ENCODE peak calls at places on chromosomes 7 and 10, in nine cellular contexts. F is body of pancreas, N is A549, O is AG09319, X is adrenal gland, Z is spleen, Q is RWPE1, J is fibroblast of lung, Y is astrocyte of the spinal cord. C is an unnamed sample.

GRCh38 chr10:22897371-22897770 is 30.5 kb upstream of the ARMC3 start:
- DNase-seq in F (no peak), N (no peak), O (no peak), X (no peak), Z (no peak), Q (no peak), J (no peak), Y (no peak), C (no peak)

GRCh38 chr10:17472481-17473227 is 18.3 kb upstream of the ST8SIA6 start:
- DNase-seq in F (no peak), N (no peak), O (no peak), X (no peak), Z (no peak), Q (no peak), J (no peak), Y (no peak), C (no peak)

GRCh38 chr7:78716876-78717275 is 736.6 kb downstream of the MAGI2 start:
- DNase-seq in F (no peak), N (no peak), O (no peak), X (no peak), Z (no peak), Q (no peak), J (peak), Y (no peak), C (peak)

GRCh38 chr7:26078437-26079362 is 73.3 kb upstream of the NFE2L3 start:
- DNase-seq in F (peak), N (peak), O (no peak), X (peak), Z (peak), Q (peak), J (peak), Y (peak), C (peak)

GRCh38 chr7:17548014-17548653 is 249.7 kb downstream of the AHR start:
- DNase-seq in F (no peak), N (no peak), O (no peak), X (no peak), Z (no peak), Q (no peak), J (no peak), Y (no peak), C (no peak)

GRCh38 chr7:116801092-116801710 is 61.2 kb upstream of the CAPZA2 start:
- DNase-seq in F (no peak), N (peak), O (no peak), X (no peak), Z (no peak), Q (peak), J (peak), Y (peak), C (no peak)

GRCh38 chr7:106345421-106346166 is 60.8 kb upstream of the NAMPT start:
- DNase-seq in F (no peak), N (no peak), O (no peak), X (no peak), Z (no peak), Q (peak), J (peak), Y (peak), C (no peak)

GRCh38 chr7:95569720-95570119 is 26.6 kb downstream of the PDK4 start:
- DNase-seq in F (no peak), N (peak), O (no peak), X (no peak), Z (no peak), Q (no peak), J (no peak), Y (no peak), C (no peak)

GRCh38 chr7:102306916-102307677 is 20.4 kb downstream of the SH2B2 start:
- DNase-seq in F (peak), N (peak), O (no peak), X (peak), Z (peak), Q (no peak), J (peak), Y (peak), C (no peak)

GRCh38 chr7:24734306-24734705 is 23.0 kb downstream of the GSDME start:
- DNase-seq in F (no peak), N (no peak), O (no peak), X (no peak), Z (no peak), Q (no peak), J (peak), Y (no peak), C (no peak)

GRCh38 chr7:47474937-47475879 is 106.7 kb downstream of the TNS3 start:
- DNase-seq in F (peak), N (peak), O (peak), X (peak), Z (peak), Q (peak), J (peak), Y (peak), C (peak)

GRCh38 chr10:132844069-132844809 is 58.3 kb upstream of the NKX6-2 start:
- DNase-seq in F (no peak), N (no peak), O (no peak), X (peak), Z (peak), Q (no peak), J (no peak), Y (no peak), C (no peak)

GRCh38 chr7:116630357-116630756 is 41.6 kb upstream of the MET start:
- DNase-seq in F (no peak), N (no peak), O (no peak), X (no peak), Z (no peak), Q (no peak), J (no peak), Y (no peak), C (no peak)

GRCh38 chr10:100747826-100748231 is 2.4 kb downstream of the PAX2 start:
- DNase-seq in F (no peak), N (no peak), O (no peak), X (no peak), Z (no peak), Q (no peak), J (no peak), Y (no peak), C (no peak)

GRCh38 chr10:121062040-121062574 is 210.9 kb downstream of the WDR11 start:
- DNase-seq in F (no peak), N (no peak), O (no peak), X (no peak), Z (no peak), Q (no peak), J (no peak), Y (no peak), C (no peak)

GRCh38 chr10:92757066-92757716 is 67.4 kb downstream of the HHEX start:
- DNase-seq in F (peak), N (peak), O (peak), X (peak), Z (peak), Q (peak), J (peak), Y (peak), C (peak)
- TF ChIP-seq CTCF in F (no peak), N (no peak), O (peak), X (no peak), Z (peak), Q (no peak), J (peak), Y (no peak), C (no peak)

GRCh38 chr10:68331455-68332258 is at the start of gene HNRNPH3:
- DNase-seq in F (peak), N (peak), O (peak), X (peak), Z (peak), Q (peak), J (peak), Y (peak), C (peak)
- TF ChIP-seq CTCF in F (peak), N (no peak), O (no peak), X (peak), Z (peak), Q (no peak), J (no peak), Y (no peak), C (no peak)

DNA sequence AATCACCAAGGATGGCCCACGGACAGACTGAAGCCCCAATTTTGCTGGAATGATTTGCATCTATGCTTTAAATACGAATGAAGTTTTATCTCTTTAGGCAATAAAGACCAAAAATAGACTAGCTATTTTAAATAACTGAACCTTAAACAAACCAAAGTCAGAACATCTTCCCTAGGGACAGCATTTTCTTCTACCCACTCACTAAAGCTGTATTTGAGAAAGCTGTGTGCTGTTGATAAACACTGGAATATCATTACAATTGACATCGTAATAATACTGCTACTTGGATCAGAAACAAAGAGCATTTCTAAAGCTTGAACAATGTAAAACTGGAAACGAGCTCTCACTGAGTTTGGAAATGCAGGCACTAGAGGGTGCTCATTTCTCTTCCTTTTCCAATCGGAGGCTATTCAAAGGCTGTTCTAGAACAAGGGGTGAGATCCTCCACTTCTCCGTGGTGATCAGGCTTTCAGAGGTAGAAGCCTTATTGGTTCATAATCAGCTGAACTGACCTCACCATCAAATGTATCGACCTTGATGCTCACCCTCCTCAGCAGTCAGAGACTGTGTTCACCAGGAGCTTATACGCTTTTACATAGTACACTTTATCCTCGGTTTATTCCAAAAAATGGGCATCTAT is 225.3 kb upstream of the PRSS1 start:
- DNase-seq in F (no peak), N (no peak), O (no peak), X (no peak), Z (no peak), Q (no peak), J (no peak), Y (no peak), C (no peak)
- TF ChIP-seq CTCF in F (no peak), N (no peak), O (peak), X (no peak), Z (no peak), Q (no peak), J (peak), Y (peak), C (no peak)

DNA sequence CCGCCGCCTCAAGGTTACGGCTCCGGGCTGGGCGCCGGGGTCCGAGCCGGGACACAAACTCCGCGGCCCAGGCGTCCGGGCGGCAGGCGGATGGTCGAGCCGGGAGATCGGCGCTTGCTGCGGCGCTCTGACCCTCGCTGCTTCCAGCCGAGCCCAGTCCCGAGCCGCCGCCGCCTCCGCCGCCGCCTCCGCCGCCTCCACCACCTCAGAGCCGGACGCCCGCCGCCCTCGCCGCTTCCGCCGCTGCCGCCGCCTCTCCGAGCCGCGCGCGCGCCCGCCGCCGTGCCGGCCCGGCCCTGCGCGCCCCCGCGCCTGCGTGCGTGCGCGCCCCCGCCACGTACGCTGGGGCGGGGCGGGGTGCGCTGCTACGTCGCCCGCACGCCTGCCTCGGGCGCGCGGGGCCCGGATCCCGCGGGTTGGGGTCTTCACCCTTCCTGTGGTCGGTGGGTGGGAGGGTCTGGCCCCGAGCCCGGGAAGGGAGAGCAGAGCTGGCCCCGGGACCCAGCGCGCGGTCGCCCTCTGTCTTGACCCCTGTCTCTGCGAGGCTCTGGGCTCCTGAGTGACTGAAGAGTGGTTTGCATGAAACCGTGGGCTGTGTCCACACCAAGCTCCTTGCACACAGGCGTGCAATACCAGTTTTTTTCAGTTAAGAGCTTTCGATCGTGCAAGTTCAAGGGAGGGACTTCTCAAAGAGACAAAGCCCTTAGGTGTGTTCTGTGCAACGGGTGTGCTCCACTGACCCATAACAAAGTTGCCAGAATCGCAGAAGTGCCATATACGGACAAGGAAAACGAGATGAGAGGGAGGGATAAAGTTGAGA is at the start of gene SMURF1:
- DNase-seq in F (peak), N (peak), O (no peak), X (peak), Z (peak), Q (peak), J (peak), Y (peak), C (peak)
- TF ChIP-seq CTCF in F (peak), N (no peak), O (no peak), X (no peak), Z (no peak), Q (no peak), J (no peak), Y (no peak), C (no peak)

GRCh38 chr7:140294454-140294853 is 103.9 kb downstream of the SLC37A3 start:
- DNase-seq in F (no peak), N (no peak), O (no peak), X (no peak), Z (no peak), Q (no peak), J (no peak), Y (no peak), C (no peak)

GRCh38 chr7:140287988-140288387 is 110.3 kb downstream of the SLC37A3 start:
- DNase-seq in F (no peak), N (no peak), O (no peak), X (no peak), Z (no peak), Q (no peak), J (no peak), Y (no peak), C (no peak)

GRCh38 chr7:140292438-140292837 is 105.9 kb downstream of the SLC37A3 start:
- DNase-seq in F (no peak), N (no peak), O (no peak), X (no peak), Z (no peak), Q (no peak), J (no peak), Y (no peak), C (no peak)

GRCh38 chr7:140285938-140286337 is 109.2 kb upstream of the KDM7A start:
- DNase-seq in F (no peak), N (no peak), O (no peak), X (no peak), Z (no peak), Q (no peak), J (no peak), Y (no peak), C (no peak)

GRCh38 chr7:140289804-140290203 is 108.5 kb downstream of the SLC37A3 start:
- DNase-seq in F (no peak), N (no peak), O (no peak), X (no peak), Z (no peak), Q (no peak), J (no peak), Y (no peak), C (no peak)
- TF ChIP-seq CTCF in F (no peak), N (no peak), O (no peak), X (no peak), Z (no peak), Q (no peak), J (no peak), Y (no peak), C (no peak)

DNA sequence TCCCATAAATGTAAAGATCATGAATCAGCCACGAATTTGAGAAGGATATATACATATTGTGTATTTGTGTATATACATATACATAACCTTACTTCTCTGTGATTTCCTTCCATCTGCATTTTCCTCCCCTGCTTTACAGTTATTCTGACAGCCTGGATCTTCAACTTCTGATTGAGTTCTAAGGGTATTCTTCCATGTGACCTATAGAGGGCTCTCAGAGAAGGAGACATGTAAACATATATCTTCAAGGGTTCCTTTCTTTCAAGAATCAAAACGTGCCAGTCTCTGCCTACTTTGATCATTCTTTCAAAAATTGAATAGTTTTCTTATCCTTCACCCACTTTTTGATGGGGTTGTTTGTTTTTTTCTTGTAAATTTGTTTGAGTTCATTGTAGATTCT is 453.7 kb upstream of the POT1 start:
- DNase-seq in F (no peak), N (no peak), O (no peak), X (no peak), Z (no peak), Q (peak), J (no peak), Y (no peak), C (no peak)
- TF ChIP-seq CTCF in F (no peak), N (no peak), O (no peak), X (no peak), Z (no peak), Q (peak), J (no peak), Y (no peak), C (no peak)

DNA sequence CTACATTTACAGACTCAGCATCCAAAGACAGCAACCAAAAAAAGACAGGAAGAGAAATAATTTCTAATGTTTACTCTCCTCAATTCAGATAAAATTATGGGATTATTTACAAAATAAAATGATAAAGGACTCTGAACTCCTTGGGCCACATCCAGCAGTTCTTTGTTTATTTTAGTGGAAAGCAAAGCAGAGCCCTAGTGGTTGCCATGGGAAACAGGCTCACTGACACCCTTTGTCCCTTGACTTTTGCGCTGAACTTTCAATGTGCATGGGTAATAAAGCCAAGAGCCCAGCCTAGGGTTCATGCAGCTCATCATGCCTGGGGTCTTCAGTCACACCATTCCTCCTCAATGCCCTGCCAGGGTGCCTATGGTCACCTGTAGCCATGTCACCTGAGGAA is 442.6 kb upstream of the IGFBP3 start:
- DNase-seq in F (no peak), N (no peak), O (no peak), X (no peak), Z (no peak), Q (no peak), J (no peak), Y (no peak), C (no peak)
- TF ChIP-seq CTCF in F (no peak), N (no peak), O (peak), X (no peak), Z (no peak), Q (no peak), J (no peak), Y (peak), C (peak)

GRCh38 chr10:34526758-34527730 is 288.1 kb downstream of the PARD3 start:
- DNase-seq in F (no peak), N (peak), O (peak), X (peak), Z (no peak), Q (peak), J (peak), Y (peak), C (no peak)
- TF ChIP-seq CTCF in F (no peak), N (peak), O (peak), X (no peak), Z (no peak), Q (peak), J (peak), Y (peak), C (no peak)

DNA sequence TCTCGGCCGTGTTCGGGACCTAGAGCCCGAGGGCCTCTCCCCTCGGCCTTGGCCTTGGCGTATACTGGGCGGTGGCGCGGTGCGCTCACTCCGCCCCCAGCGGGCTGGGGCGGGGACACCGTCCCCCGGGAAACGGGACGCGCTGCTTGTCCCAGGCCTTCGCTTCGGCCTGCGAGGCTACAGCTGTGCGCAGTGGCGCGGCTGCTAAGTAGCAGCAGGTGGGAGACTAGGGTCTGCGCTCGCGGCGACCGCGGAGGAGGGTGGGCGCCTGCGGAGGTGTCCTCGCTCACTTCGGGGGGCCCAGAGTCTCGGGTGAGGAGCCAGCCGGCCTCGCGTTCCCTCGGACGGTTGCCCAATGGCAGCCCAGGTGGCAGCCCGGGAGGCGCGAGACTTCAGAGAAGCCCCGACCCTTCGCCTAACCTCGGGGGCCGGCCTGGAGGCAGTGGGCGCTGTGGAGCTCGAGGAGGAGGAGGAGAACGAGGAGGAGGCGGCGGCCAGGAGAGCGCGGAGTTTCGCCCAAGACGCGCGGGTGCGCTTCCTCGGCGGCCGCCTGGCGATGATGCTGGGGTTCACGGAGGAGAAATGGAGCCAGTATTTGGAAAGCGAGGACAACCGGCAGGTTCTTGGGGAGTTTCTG is at the start of gene DNAH11:
- DNase-seq in F (peak), N (peak), O (no peak), X (peak), Z (peak), Q (peak), J (peak), Y (peak), C (peak)
- TF ChIP-seq CTCF in F (no peak), N (no peak), O (no peak), X (peak), Z (no peak), Q (no peak), J (no peak), Y (no peak), C (peak)

GRCh38 chr10:122102867-122103525 is 114.0 kb downstream of the TACC2 start:
- DNase-seq in F (no peak), N (peak), O (no peak), X (no peak), Z (no peak), Q (no peak), J (peak), Y (no peak), C (no peak)
- TF ChIP-seq CTCF in F (no peak), N (no peak), O (no peak), X (no peak), Z (no peak), Q (no peak), J (no peak), Y (no peak), C (no peak)

C was measured in Calu3.